ENCODE peak calls at places on chromosomes 13 and 19, in five cellular contexts. J, S, G, K and R are unnamed samples.

GRCh38 chr13:52405767-52406494 is at the start of gene THSD1:
- DNase-seq in J (peak), S (no peak), G (no peak), K (no peak), R (no peak)

GRCh38 chr13:48446454-48446853 is 33.5 kb upstream of the LPAR6 start:
- DNase-seq in J (no peak), S (no peak), G (no peak), K (no peak), R (no peak)

GRCh38 chr13:61765181-61765742 is 349.6 kb upstream of the PCDH20 start:
- DNase-seq in J (no peak), S (no peak), G (no peak), K (no peak), R (no peak)

GRCh38 chr19:290539-291521 is at the start of gene PLPP2:
- DNase-seq in J (no peak), S (peak), G (no peak), K (no peak), R (no peak)

GRCh38 chr13:33642374-33643065 is 175.4 kb upstream of the RFC3 start:
- DNase-seq in J (no peak), S (no peak), G (no peak), K (peak), R (no peak)

GRCh38 chr19:22545751-22546150 is 88.4 kb upstream of the ZNF492 start:
- DNase-seq in J (peak), S (no peak), G (no peak), K (peak), R (peak)

GRCh38 chr13:52665325-52665724 is 12.7 kb downstream of the SUGT1 start:
- DNase-seq in J (no peak), S (no peak), G (no peak), K (peak), R (no peak)

GRCh38 chr13:87788363-87788762 is 117.2 kb downstream of the SLITRK5 start:
- DNase-seq in J (no peak), S (no peak), G (no peak), K (no peak), R (no peak)

DNA sequence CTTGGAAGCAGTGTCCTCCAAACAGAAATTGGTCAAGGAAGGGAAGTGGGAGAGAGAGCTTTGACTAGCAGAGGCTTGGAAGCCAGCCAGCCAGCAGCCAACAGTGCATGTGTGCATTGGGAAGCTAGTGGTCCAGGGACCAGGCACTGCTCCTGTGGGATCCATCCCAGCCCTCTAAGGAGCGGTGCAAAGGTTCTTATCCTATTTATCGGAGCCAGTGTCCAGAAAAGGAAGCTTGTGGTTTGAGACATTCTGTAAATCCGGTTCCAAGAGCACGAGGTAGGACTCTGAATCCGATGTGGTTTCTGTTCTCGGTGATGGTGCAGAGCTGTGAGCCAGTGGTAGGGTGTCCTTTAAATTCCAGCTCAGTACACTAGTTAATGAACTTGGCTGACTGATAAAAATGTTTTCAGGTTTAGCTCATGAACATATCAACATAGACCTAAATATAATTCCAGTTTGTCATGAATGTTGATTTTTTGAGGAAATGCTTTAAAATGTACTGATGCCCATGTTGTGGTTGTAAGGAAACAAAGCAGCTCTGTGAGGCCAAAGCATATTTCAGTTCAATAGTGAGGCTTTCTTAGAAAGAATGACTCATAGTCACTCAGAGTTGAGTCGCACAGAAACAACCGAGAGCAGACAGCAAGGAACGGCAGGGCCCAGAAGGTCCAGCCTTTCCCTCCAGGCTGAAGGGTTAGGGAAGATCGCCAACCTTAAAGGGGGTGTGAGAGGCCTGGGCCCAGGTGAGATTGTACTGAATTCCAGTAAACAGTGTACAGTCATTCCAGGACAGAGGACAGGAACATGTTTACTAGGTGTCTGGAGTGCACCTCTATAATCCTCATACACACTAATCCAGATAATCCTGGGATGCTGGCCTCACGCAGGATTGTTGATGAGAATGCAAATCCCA is 21.5 kb upstream of the GARRE1 start:
- DNase-seq in J (no peak), S (no peak), G (no peak), K (peak), R (no peak)
- TF ChIP-seq SUZ12 in J (no peak), S (no peak), G (no peak), K (no peak), R (no peak)

DNA sequence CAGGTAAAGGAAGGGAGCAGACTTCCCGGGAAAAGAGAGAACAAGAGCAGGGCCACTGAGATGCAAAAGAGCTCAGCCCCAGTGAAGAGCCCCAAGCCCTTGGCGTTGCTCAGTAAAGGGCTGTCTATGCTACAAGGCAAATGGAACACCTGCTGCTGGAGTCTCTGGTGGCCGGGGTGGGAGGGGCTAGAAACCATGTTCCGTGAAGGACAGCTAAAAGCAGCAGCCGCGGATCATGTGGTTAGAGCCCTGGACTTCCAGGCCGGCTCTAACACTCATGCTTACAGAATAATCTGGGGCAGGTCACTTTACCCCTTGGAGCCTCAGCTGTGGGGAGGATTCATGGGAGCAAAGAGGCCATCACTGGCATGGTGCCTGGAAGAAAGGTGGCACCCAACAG is 17.8 kb downstream of the POU2F2 start:
- DNase-seq in J (no peak), S (no peak), G (peak), K (no peak), R (no peak)
- TF ChIP-seq SUZ12 in J (no peak), S (no peak), G (no peak), K (no peak), R (no peak)

DNA sequence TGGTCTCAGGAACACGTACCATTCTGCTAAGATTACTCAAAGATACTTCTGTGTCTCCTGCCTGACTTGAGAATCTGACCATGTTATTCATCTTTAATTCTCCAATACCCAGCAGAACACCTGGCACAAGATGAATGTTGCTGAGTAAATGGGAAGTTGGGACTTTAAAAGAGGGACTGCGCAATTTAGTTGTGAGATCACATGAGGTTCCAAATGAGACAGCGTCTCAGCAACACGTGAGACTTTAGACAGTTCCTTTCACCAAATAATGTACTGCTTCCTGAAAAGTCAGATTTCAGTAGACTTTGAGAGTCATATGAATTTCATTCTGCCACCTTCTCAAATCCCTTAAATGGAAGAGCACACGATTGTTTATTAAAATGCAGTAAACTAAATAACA is 36.7 kb downstream of the DOCK9 start:
- DNase-seq in J (no peak), S (no peak), G (no peak), K (no peak), R (no peak)
- TF ChIP-seq SUZ12 in J (no peak), S (no peak), G (no peak), K (no peak), R (no peak)

GRCh38 chr13:98390086-98390697 is 186.7 kb downstream of the STK24 start:
- DNase-seq in J (no peak), S (no peak), G (no peak), K (no peak), R (no peak)
- TF ChIP-seq SUZ12 in J (no peak), S (no peak), G (no peak), K (no peak), R (no peak)

DNA sequence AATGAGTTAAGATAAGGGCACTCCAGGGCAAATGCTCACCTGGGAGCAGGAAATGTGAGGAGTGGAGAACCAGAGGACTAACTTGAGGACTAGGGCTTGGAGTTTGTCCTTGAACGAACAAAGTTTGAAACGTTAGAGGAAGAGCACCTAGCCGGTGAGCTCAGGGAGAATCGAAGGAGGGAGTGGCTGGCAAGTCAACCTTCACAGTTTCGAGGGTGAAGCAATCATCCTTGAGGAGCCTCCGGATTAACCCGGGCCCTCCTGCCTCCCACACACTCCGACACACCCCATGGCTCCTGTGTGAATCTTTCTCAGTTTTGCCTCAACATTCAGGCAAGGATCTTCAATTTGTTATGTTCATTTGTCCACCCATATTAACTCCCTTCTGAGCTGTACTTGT is 58.6 kb downstream of the LMO7 start:
- DNase-seq in J (no peak), S (no peak), G (no peak), K (no peak), R (no peak)
- TF ChIP-seq SUZ12 in J (no peak), S (no peak), G (no peak), K (no peak), R (no peak)

GRCh38 chr13:73273737-73274136 is 214.9 kb downstream of the KLF5 start:
- DNase-seq in J (no peak), S (no peak), G (no peak), K (no peak), R (no peak)

GRCh38 chr13:73274147-73274546 is 215.3 kb downstream of the KLF5 start:
- DNase-seq in J (no peak), S (no peak), G (no peak), K (no peak), R (no peak)

GRCh38 chr13:73272831-73273230 is 214.0 kb downstream of the KLF5 start:
- DNase-seq in J (no peak), S (no peak), G (no peak), K (no peak), R (no peak)

GRCh38 chr13:73275163-73275562 is 216.4 kb downstream of the KLF5 start:
- DNase-seq in J (no peak), S (no peak), G (no peak), K (no peak), R (no peak)

GRCh38 chr13:73273276-73273675 is 214.5 kb downstream of the KLF5 start:
- DNase-seq in J (no peak), S (no peak), G (no peak), K (no peak), R (no peak)
- TF ChIP-seq SUZ12 in J (no peak), S (no peak), G (no peak), K (no peak), R (no peak)

GRCh38 chr19:45739498-45740439 is 6.5 kb downstream of the MEIOSIN start:
- DNase-seq in J (no peak), S (no peak), G (no peak), K (peak), R (no peak)
- TF ChIP-seq SUZ12 in J (no peak), S (no peak), G (no peak), K (no peak), R (no peak)

GRCh38 chr13:71867101-71867814 is at the start of gene DACH1:
- DNase-seq in J (peak), S (no peak), G (no peak), K (peak), R (no peak)
- TF ChIP-seq SUZ12 in J (no peak), S (peak), G (no peak), K (no peak), R (no peak)

GRCh38 chr13:65733110-65733509 is 1497.0 kb downstream of the PCDH9 start:
- DNase-seq in J (no peak), S (no peak), G (no peak), K (no peak), R (no peak)
- TF ChIP-seq SUZ12 in J (no peak), S (no peak), G (no peak), K (no peak), R (no peak)